ENCODE peak calls at places on chromosomes 7 and 10, in four cellular contexts. J, H, X and A are unnamed samples.

GRCh38 chr10:61828788-61829187 is 72.7 kb upstream of the ARID5B start:
- DNase-seq in J (no peak), H (no peak), X (no peak), A (no peak)

GRCh38 chr7:5350600-5351385 is 68.0 kb downstream of the SLC29A4 start:
- DNase-seq in J (no peak), H (no peak), X (no peak), A (no peak)

GRCh38 chr10:97292097-97292861 is at the start of gene ARHGAP19:
- DNase-seq in J (peak), H (peak), X (peak), A (peak)

GRCh38 chr7:118280319-118281012 is 56.0 kb downstream of the ANKRD7 start:
- DNase-seq in J (no peak), H (no peak), X (no peak), A (no peak)

GRCh38 chr10:101974091-101974799 is 81.7 kb downstream of the ARMH3 start:
- DNase-seq in J (no peak), H (no peak), X (no peak), A (no peak)

GRCh38 chr7:75740846-75741497 is 2.2 kb upstream of the HIP1 start:
- DNase-seq in J (no peak), H (peak), X (no peak), A (no peak)

GRCh38 chr10:36344816-36345215 is 702.7 kb upstream of the FZD8 start:
- DNase-seq in J (no peak), H (no peak), X (no peak), A (no peak)

GRCh38 chr7:49692516-49692915 is 80.9 kb upstream of the VWC2 start:
- DNase-seq in J (no peak), H (peak), X (no peak), A (no peak)

GRCh38 chr7:103809229-103809994 is 180.0 kb downstream of the RELN start:
- DNase-seq in J (no peak), H (no peak), X (no peak), A (no peak)

GRCh38 chr7:39153647-39154046 is 175.9 kb downstream of the POU6F2 start:
- DNase-seq in J (no peak), H (no peak), X (no peak), A (no peak)

GRCh38 chr7:3914385-3914784 is 613.3 kb downstream of the SDK1 start:
- DNase-seq in J (no peak), H (no peak), X (no peak), A (no peak)

GRCh38 chr7:27690649-27691048 is 28.0 kb upstream of the HIBADH start:
- DNase-seq in J (no peak), H (no peak), X (no peak), A (no peak)

GRCh38 chr7:104207348-104207730 is 474 bp downstream of the ORC5 start:
- DNase-seq in J (no peak), H (peak), X (no peak), A (peak)

GRCh38 chr10:65234261-65234660 is 1691.6 kb upstream of the LRRTM3 start:
- DNase-seq in J (no peak), H (no peak), X (no peak), A (no peak)

GRCh38 chr7:142629588-142630260 is 119.5 kb upstream of the PRSS1 start:
- DNase-seq in J (no peak), H (no peak), X (no peak), A (no peak)

GRCh38 chr7:27734583-27734982 is 5.4 kb upstream of the TAX1BP1 start:
- DNase-seq in J (no peak), H (no peak), X (no peak), A (no peak)

GRCh38 chr10:21740989-21741388 is 207.0 kb downstream of the MLLT10 start:
- DNase-seq in J (no peak), H (no peak), X (no peak), A (no peak)

GRCh38 chr10:73076361-73077183 is 20.1 kb downstream of the P4HA1 start:
- DNase-seq in J (peak), H (peak), X (no peak), A (no peak)